ENCODE peak calls at places on chromosomes 13 and 19, in ten cellular contexts. One of them, this sample, is unnamed.

GRCh38 chr19:45471866-45472556 is 4.2 kb downstream of the FOSB start:
- DNase-seq in ovary: peak
- DNase-seq in sigmoid colon: no peak
- DNase-seq in tibial nerve: no peak
- DNase-seq in suprapubic skin: no peak
- DNase-seq in A549: no peak
- DNase-seq in GM12878: no peak
- DNase-seq in upper lobe of left lung: no peak
- DNase-seq in transverse colon: no peak
- DNase-seq in K562: no peak
- DNase-seq in this sample: no peak

GRCh38 chr19:9130965-9131364 is 4.2 kb upstream of the OR7G3 start:
- DNase-seq in ovary: no peak
- DNase-seq in sigmoid colon: no peak
- DNase-seq in tibial nerve: no peak
- DNase-seq in suprapubic skin: no peak
- DNase-seq in A549: no peak
- DNase-seq in GM12878: no peak
- DNase-seq in upper lobe of left lung: no peak
- DNase-seq in transverse colon: no peak
- DNase-seq in K562: no peak
- DNase-seq in this sample: no peak

GRCh38 chr13:33017410-33017929 is 1.2 kb downstream of the KL start:
- DNase-seq in ovary: no peak
- DNase-seq in sigmoid colon: peak
- DNase-seq in tibial nerve: peak
- DNase-seq in suprapubic skin: peak
- DNase-seq in A549: peak
- DNase-seq in GM12878: peak
- DNase-seq in upper lobe of left lung: peak
- DNase-seq in transverse colon: peak
- DNase-seq in K562: peak
- DNase-seq in this sample: peak

GRCh38 chr13:30872685-30873443 is 33.2 kb upstream of the MEDAG start:
- DNase-seq in ovary: peak
- DNase-seq in sigmoid colon: peak
- DNase-seq in tibial nerve: no peak
- DNase-seq in suprapubic skin: peak
- DNase-seq in A549: no peak
- DNase-seq in GM12878: no peak
- DNase-seq in upper lobe of left lung: peak
- DNase-seq in transverse colon: no peak
- DNase-seq in K562: no peak
- DNase-seq in this sample: no peak

GRCh38 chr13:76481738-76482137 is 404.5 kb downstream of the KCTD12 start:
- DNase-seq in ovary: no peak
- DNase-seq in sigmoid colon: no peak
- DNase-seq in tibial nerve: no peak
- DNase-seq in suprapubic skin: no peak
- DNase-seq in A549: no peak
- DNase-seq in GM12878: no peak
- DNase-seq in upper lobe of left lung: no peak
- DNase-seq in transverse colon: no peak
- DNase-seq in K562: no peak
- DNase-seq in this sample: no peak

GRCh38 chr19:10270616-10271394 is at the start of gene ICAM1:
- DNase-seq in ovary: peak
- DNase-seq in sigmoid colon: peak
- DNase-seq in tibial nerve: peak
- DNase-seq in suprapubic skin: peak
- DNase-seq in A549: no peak
- DNase-seq in GM12878: no peak
- DNase-seq in upper lobe of left lung: peak
- DNase-seq in transverse colon: peak
- DNase-seq in K562: peak
- DNase-seq in this sample: peak

GRCh38 chr13:107375701-107376350 is 807.9 kb upstream of the ARGLU1 start:
- DNase-seq in ovary: no peak
- DNase-seq in sigmoid colon: no peak
- DNase-seq in tibial nerve: no peak
- DNase-seq in suprapubic skin: no peak
- DNase-seq in A549: no peak
- DNase-seq in GM12878: no peak
- DNase-seq in upper lobe of left lung: no peak
- DNase-seq in transverse colon: no peak
- DNase-seq in K562: no peak
- DNase-seq in this sample: no peak

GRCh38 chr13:102704238-102704750 is 9.4 kb upstream of the METTL21C start:
- DNase-seq in ovary: no peak
- DNase-seq in sigmoid colon: no peak
- DNase-seq in tibial nerve: no peak
- DNase-seq in suprapubic skin: no peak
- DNase-seq in A549: no peak
- DNase-seq in GM12878: no peak
- DNase-seq in upper lobe of left lung: no peak
- DNase-seq in transverse colon: no peak
- DNase-seq in K562: no peak
- DNase-seq in this sample: no peak

GRCh38 chr19:6156033-6156432 is 20.6 kb downstream of the ACSBG2 start:
- DNase-seq in ovary: no peak
- DNase-seq in sigmoid colon: no peak
- DNase-seq in tibial nerve: no peak
- DNase-seq in suprapubic skin: no peak
- DNase-seq in A549: no peak
- DNase-seq in GM12878: no peak
- DNase-seq in upper lobe of left lung: no peak
- DNase-seq in transverse colon: no peak
- DNase-seq in K562: no peak
- DNase-seq in this sample: no peak

GRCh38 chr19:16324384-16325160 is at the start of gene KLF2:
- DNase-seq in ovary: peak
- DNase-seq in sigmoid colon: peak
- DNase-seq in tibial nerve: peak
- DNase-seq in suprapubic skin: peak
- DNase-seq in A549: peak
- DNase-seq in GM12878: no peak
- DNase-seq in upper lobe of left lung: peak
- DNase-seq in transverse colon: peak
- DNase-seq in K562: peak
- DNase-seq in this sample: peak

GRCh38 chr13:49998714-49999624 is 2.1 kb downstream of the TRIM13 start:
- DNase-seq in ovary: no peak
- DNase-seq in sigmoid colon: no peak
- DNase-seq in tibial nerve: no peak
- DNase-seq in suprapubic skin: no peak
- DNase-seq in A549: no peak
- DNase-seq in GM12878: no peak
- DNase-seq in upper lobe of left lung: no peak
- DNase-seq in transverse colon: no peak
- DNase-seq in K562: no peak
- DNase-seq in this sample: no peak

GRCh38 chr19:38417544-38418506 is 8.2 kb downstream of the RASGRP4 start:
- DNase-seq in ovary: peak
- DNase-seq in sigmoid colon: peak
- DNase-seq in tibial nerve: no peak
- DNase-seq in suprapubic skin: peak
- DNase-seq in A549: peak
- DNase-seq in GM12878: no peak
- DNase-seq in upper lobe of left lung: peak
- DNase-seq in transverse colon: peak
- DNase-seq in K562: peak
- DNase-seq in this sample: peak

DNA sequence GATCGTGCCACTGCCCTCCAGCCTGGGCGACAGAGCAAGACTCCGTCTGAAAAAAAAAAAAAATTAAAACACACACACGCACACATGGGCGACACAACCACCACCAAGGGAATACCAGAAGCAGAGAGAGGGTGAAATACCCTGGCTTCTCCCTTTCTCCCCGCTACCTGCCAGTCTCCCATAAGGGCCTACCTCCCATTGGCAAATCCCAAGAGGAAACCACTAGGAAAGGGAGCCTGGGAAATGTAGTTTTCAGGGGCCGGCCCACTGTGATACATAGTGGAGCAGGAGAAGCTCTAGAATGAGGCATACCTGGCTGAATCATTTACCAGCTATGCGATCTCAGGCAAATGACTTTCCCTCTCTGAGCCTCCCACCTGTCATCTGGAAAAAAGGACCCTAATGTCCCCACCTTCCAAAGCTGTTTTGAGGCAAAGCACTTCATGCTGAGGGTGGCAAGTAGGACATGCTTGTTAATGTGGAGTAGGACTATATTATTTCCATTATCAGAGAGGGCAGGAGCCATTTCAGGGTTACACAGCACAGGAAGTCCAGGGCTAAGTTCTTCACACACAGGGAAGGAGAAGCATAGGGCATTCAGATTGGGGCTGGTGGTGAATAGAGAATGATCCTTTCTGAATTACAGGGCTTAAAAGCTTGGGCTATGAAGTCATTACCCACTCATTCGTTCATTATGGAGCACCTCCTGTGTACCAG is 14.3 kb upstream of the HNRNPUL1 start:
- DNase-seq in ovary: no peak
- DNase-seq in sigmoid colon: no peak
- DNase-seq in tibial nerve: no peak
- DNase-seq in suprapubic skin: no peak
- DNase-seq in A549: no peak
- DNase-seq in GM12878: no peak
- DNase-seq in upper lobe of left lung: no peak
- DNase-seq in transverse colon: no peak
- DNase-seq in K562: no peak
- DNase-seq in this sample: no peak
- TF ChIP-seq EP300 in ovary: no peak
- TF ChIP-seq EP300 in sigmoid colon: no peak
- TF ChIP-seq EP300 in tibial nerve: no peak
- TF ChIP-seq EP300 in suprapubic skin: no peak
- TF ChIP-seq EP300 in A549: no peak
- TF ChIP-seq EP300 in GM12878: no peak
- TF ChIP-seq EP300 in upper lobe of left lung: no peak
- TF ChIP-seq EP300 in transverse colon: no peak
- TF ChIP-seq EP300 in K562: no peak
- TF ChIP-seq EP300 in this sample: no peak

GRCh38 chr19:40163541-40164129 is 27.6 kb upstream of the MAP3K10 start:
- DNase-seq in ovary: no peak
- DNase-seq in sigmoid colon: no peak
- DNase-seq in tibial nerve: no peak
- DNase-seq in suprapubic skin: no peak
- DNase-seq in A549: no peak
- DNase-seq in GM12878: no peak
- DNase-seq in upper lobe of left lung: no peak
- DNase-seq in transverse colon: no peak
- DNase-seq in K562: no peak
- DNase-seq in this sample: no peak
- TF ChIP-seq EP300 in ovary: no peak
- TF ChIP-seq EP300 in sigmoid colon: no peak
- TF ChIP-seq EP300 in tibial nerve: no peak
- TF ChIP-seq EP300 in suprapubic skin: no peak
- TF ChIP-seq EP300 in A549: no peak
- TF ChIP-seq EP300 in GM12878: no peak
- TF ChIP-seq EP300 in upper lobe of left lung: no peak
- TF ChIP-seq EP300 in transverse colon: no peak
- TF ChIP-seq EP300 in K562: no peak
- TF ChIP-seq EP300 in this sample: no peak

DNA sequence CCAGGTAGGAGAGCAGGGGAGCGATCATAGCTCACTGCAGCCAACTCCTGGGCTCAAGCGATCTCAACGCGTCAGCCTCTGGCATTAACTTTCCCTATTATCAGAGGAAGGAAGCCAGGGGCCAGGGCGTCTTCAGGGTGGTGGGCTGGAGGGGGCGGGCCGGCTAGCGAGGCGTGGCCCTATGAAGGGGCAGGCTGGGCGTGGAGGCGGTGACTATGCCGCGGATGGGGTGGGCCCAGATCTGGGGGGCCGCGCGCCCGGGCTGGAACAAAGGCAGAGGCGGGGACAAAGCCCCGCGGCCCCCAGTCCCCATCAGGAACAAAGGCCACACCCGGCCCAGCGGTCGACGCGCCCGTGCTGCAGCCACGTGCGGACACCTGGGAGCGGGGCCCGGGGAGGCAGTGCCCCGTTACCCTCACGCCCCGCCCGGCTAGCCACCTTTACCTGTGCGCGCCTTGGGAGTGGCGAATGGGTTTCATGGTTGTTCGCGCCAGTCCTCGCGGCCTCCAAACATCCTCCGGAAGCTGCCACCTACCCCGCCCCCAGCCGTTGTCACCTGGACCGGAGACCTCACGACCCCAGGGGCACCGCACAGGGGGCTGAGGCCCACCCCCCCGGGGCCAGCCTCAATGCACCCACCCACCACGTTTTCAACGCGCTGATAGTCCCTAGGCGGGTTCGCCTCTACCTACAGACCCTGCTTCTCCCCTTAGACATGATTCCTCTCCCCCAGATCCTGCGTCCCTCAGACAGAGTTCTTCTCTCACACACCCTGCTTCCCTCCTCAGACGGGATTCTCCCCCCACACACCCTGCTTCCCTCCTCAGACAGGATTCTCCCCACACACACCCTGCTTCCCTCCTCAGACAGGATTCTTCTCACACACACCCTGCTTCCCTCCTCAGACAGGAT is 5.4 kb upstream of the TRIM28 start:
- DNase-seq in ovary: no peak
- DNase-seq in sigmoid colon: peak
- DNase-seq in tibial nerve: no peak
- DNase-seq in suprapubic skin: peak
- DNase-seq in A549: no peak
- DNase-seq in GM12878: no peak
- DNase-seq in upper lobe of left lung: no peak
- DNase-seq in transverse colon: no peak
- DNase-seq in K562: no peak
- DNase-seq in this sample: peak
- TF ChIP-seq EP300 in ovary: no peak
- TF ChIP-seq EP300 in sigmoid colon: no peak
- TF ChIP-seq EP300 in tibial nerve: no peak
- TF ChIP-seq EP300 in suprapubic skin: no peak
- TF ChIP-seq EP300 in A549: no peak
- TF ChIP-seq EP300 in GM12878: no peak
- TF ChIP-seq EP300 in upper lobe of left lung: no peak
- TF ChIP-seq EP300 in transverse colon: no peak
- TF ChIP-seq EP300 in K562: no peak
- TF ChIP-seq EP300 in this sample: no peak

DNA sequence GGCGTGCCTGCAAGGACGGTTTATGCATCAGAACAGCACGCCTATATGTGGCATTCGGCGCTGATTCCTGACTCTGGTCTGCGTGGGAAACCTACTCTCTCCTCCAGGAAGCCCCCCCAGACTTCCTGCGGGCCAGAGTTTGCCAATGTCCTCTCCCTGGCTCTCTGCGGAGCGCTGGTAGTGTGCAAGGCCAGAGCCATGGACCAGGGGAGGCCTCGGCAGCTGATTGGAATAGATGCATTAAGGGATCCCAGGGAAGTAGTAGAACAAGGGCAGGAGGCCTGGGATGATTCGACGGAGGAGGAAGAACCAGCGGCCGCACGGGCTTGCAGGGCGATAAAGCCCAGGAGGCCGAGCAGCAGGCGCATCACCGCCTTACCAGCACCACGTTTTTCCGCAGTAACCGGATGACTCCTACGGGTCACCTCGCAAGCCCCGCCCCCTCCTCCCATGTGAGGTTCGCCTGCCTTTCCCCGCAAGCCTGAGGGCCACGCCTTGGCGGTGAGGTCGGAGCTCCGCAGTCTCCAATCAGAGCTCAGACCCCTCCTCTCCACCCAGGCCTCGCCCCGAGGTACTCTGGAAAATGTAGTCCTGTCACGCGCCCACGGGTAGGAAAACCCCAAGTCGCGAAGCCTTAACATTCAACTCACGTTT is 5.0 kb downstream of the CLEC11A start:
- DNase-seq in ovary: peak
- DNase-seq in sigmoid colon: peak
- DNase-seq in tibial nerve: peak
- DNase-seq in suprapubic skin: peak
- DNase-seq in A549: no peak
- DNase-seq in GM12878: no peak
- DNase-seq in upper lobe of left lung: peak
- DNase-seq in transverse colon: peak
- DNase-seq in K562: peak
- DNase-seq in this sample: peak
- TF ChIP-seq EP300 in ovary: no peak
- TF ChIP-seq EP300 in sigmoid colon: no peak
- TF ChIP-seq EP300 in tibial nerve: no peak
- TF ChIP-seq EP300 in suprapubic skin: no peak
- TF ChIP-seq EP300 in A549: no peak
- TF ChIP-seq EP300 in GM12878: no peak
- TF ChIP-seq EP300 in upper lobe of left lung: no peak
- TF ChIP-seq EP300 in transverse colon: no peak
- TF ChIP-seq EP300 in K562: no peak
- TF ChIP-seq EP300 in this sample: no peak

This sample was measured in stomach.